ENCODE peak calls at places on chromosome 6, in ten cellular contexts. V is stimulated activated CD4-positive, alpha-beta T cell treated with anti-CD3 and anti-CD28 coated beads, Interleukin-12 subunit alpha, Interleukin-12 subunit beta, amount 100 ng/mL, for 4 hours; W is activated T-cell treated with anti-CD3 and anti-CD28 coated beads, Interleukin-2, amount 50 U/mL, for 72 hours; M is activated CD8-positive, alpha-beta memory T cell treated with anti-CD3 and anti-CD28 coated beads, Interleukin-2, amount 50 U/mL, for 4 hours; I is NT2/D1; K is midbrain; Z is stimulated activated naive CD4-positive, alpha-beta T cell treated with Interleukin-2 at 50 U/mL for 16 hours; J is retinal pigment epithelial cell; H is AML-193; T is adrenal gland. R is an unnamed sample.

GRCh38 chr6:140581601-140582000 is 1207.2 kb upstream of the CITED2 start:
- DNase-seq in I (no peak), K (no peak), J (no peak), Z (no peak), V (no peak), H (no peak), M (no peak), T (no peak), W (no peak), R (no peak)

GRCh38 chr6:148611213-148611612 is 135.6 kb upstream of the UST start:
- DNase-seq in J (peak; percentile 71), I (no peak), T (peak; percentile 82), W (no peak), H (no peak), M (no peak), V (no peak), K (no peak), Z (no peak), R (peak; percentile 65)

GRCh38 chr6:34143884-34144580 is 1.9 kb downstream of the GRM4 start:
- DNase-seq in H (no peak), W (peak; percentile 63), V (peak; percentile 54), Z (peak; percentile 29), T (no peak), M (peak; percentile 66), I (peak; percentile 72), J (no peak), K (no peak), R (peak; percentile 79)

GRCh38 chr6:5813625-5814027 is 193.1 kb downstream of the NRN1 start:
- DNase-seq in K (no peak), W (no peak), H (no peak), J (no peak), Z (no peak), I (no peak), V (no peak), M (no peak), T (no peak), R (no peak)

GRCh38 chr6:119227377-119227776 is 122.2 kb downstream of the MAN1A1 start:
- DNase-seq in J (no peak), V (no peak), T (no peak), H (no peak), M (no peak), K (no peak), W (no peak), Z (no peak), I (no peak), R (no peak)

GRCh38 chr6:166710084-166710483 is 83.0 kb upstream of the RPS6KA2 start:
- DNase-seq in W (no peak), M (no peak), I (no peak), J (no peak), T (no peak), V (no peak), Z (no peak), H (no peak), K (no peak), R (no peak)

GRCh38 chr6:47094351-47094925 is 52.3 kb upstream of the ADGRF1 start:
- DNase-seq in H (no peak), I (no peak), Z (no peak), K (no peak), M (no peak), T (no peak), W (no peak), V (no peak), J (no peak), R (no peak)

GRCh38 chr6:39841291-39841690 is 49.1 kb downstream of the DAAM2 start:
- DNase-seq in K (no peak), I (no peak), Z (no peak), H (no peak), V (no peak), W (no peak), J (no peak), T (no peak), M (no peak), R (no peak)

GRCh38 chr6:16819752-16820151 is 58.5 kb upstream of the ATXN1 start:
- DNase-seq in I (no peak), Z (no peak), M (no peak), T (no peak), J (no peak), W (no peak), H (peak; percentile 23), V (no peak), K (no peak), R (peak; percentile 57)

GRCh38 chr6:82068721-82069120 is 178.8 kb downstream of the IBTK start:
- DNase-seq in M (no peak), K (no peak), T (no peak), J (no peak), V (no peak), H (no peak), I (no peak), Z (no peak), W (no peak), R (peak; percentile 97)

GRCh38 chr6:33837971-33838665 is 34.3 kb upstream of the MLN start:
- DNase-seq in T (no peak), K (no peak), V (no peak), M (no peak), Z (no peak), J (no peak), I (no peak), W (no peak), H (no peak), R (no peak)

GRCh38 chr6:80263603-80264002 is 157.1 kb downstream of the BCKDHB start:
- DNase-seq in H (no peak), T (no peak), V (no peak), W (no peak), Z (no peak), I (no peak), M (no peak), J (no peak), K (no peak), R (no peak)

GRCh38 chr6:50824505-50824904 is 5.8 kb downstream of the TFAP2B start:
- DNase-seq in Z (no peak), V (no peak), W (no peak), M (no peak), T (no peak), K (no peak), H (no peak), J (no peak), I (no peak), R (no peak)

GRCh38 chr6:80610821-80611220 is 504.4 kb downstream of the BCKDHB start:
- DNase-seq in V (no peak), M (no peak), Z (no peak), K (no peak), T (no peak), W (no peak), J (peak; percentile 73), I (no peak), H (no peak), R (no peak)